ENCODE peak calls at places on chromosomes 12 and 14, in seven cellular contexts. H is gastrocnemius medialis, W is cardiac muscle cell, T is GM10248, V is dorsolateral prefrontal cortex, E is body of pancreas, Z is fibroblast of the aortic adventitia. S is an unnamed sample.

GRCh38 chr14:105034314-105035039 is 13.6 kb upstream of the CDCA4 start:
- DNase-seq in H (no peak), W (no peak), Z (no peak), T (no peak), V (no peak), E (no peak), S (no peak)

GRCh38 chr12:103599274-103599673 is 12.2 kb downstream of the STAB2 start:
- DNase-seq in H (no peak), V (no peak), Z (no peak), T (no peak), E (no peak), W (no peak), S (no peak)

GRCh38 chr12:123035841-123036240 is 55.4 kb downstream of the ARL6IP4 start:
- DNase-seq in T (no peak), E (no peak), V (no peak), W (no peak), H (no peak), Z (no peak), S (no peak)

GRCh38 chr14:104117341-104118005 is 20.9 kb upstream of the KIF26A start:
- DNase-seq in T (no peak), E (no peak), H (no peak), V (no peak), Z (no peak), W (no peak), S (no peak)

GRCh38 chr14:35385042-35385839 is 19.3 kb downstream of the NFKBIA start:
- DNase-seq in W (peak; percentile 91), E (peak; percentile 77), Z (peak; percentile 95), H (peak; percentile 96), V (peak; percentile 89), T (no peak), S (peak; percentile 89)

GRCh38 chr12:13342971-13343370 is 146.4 kb downstream of the EMP1 start:
- DNase-seq in T (no peak), E (no peak), Z (peak; percentile 46), W (no peak), H (no peak), V (no peak), S (peak; percentile 53)

GRCh38 chr12:67077617-67078016 is 191.5 kb upstream of the CAND1 start:
- DNase-seq in W (no peak), E (no peak), H (no peak), V (no peak), Z (peak; percentile 41), T (no peak), S (peak; percentile 3)

GRCh38 chr12:109999649-109999971 is 380 bp downstream of the ANKRD13A start:
- DNase-seq in E (no peak), V (no peak), H (no peak), T (no peak), W (no peak), Z (no peak), S (no peak)

GRCh38 chr12:85794551-85794950 is 41.7 kb downstream of the RASSF9 start:
- DNase-seq in V (no peak), H (no peak), T (no peak), Z (peak; percentile 59), E (no peak), W (peak; percentile 10), S (peak; percentile 52)

GRCh38 chr12:124327362-124328043 is 32.6 kb downstream of the RFLNA start:
- DNase-seq in W (no peak), T (no peak), Z (no peak), E (no peak), H (peak; percentile 69), V (no peak), S (no peak)

GRCh38 chr14:24351517-24351916 is 11.7 kb upstream of the RIPK3 start:
- DNase-seq in H (no peak), W (peak; percentile 63), Z (peak; percentile 61), V (no peak), E (no peak), T (no peak), S (peak; percentile 69)

GRCh38 chr12:1429980-1430379 is 164.4 kb downstream of the FBXL14 start:
- DNase-seq in W (peak; percentile 90), E (peak; percentile 15), V (no peak), H (peak; percentile 13), Z (peak; percentile 79), T (no peak), S (peak; percentile 94)
- TF ChIP-seq CTCF in W (no peak), E (no peak), V (no peak), H (no peak), Z (no peak), T (no peak), S (peak; percentile 26)

DNA sequence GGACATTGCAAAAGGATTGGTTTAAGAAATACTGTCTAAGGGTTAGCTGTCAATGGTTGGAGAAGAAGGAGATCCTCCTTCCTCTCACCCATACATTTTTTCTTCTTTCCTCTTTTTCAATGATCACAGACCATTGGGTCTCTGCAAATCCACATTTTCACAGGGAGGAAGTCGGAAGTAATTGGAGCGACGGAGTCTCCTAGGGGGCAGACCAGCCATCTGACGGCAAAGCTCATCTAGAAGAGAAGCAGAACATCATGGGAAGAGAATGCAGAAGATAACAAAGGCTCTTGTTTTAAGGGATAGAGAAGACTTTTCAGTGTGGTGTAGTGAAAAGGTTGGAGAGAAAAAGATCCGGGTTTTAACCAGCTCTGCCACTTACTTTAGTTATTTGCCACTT is 14.7 kb downstream of the MFAP5 start:
- DNase-seq in W (no peak), V (no peak), Z (no peak), T (no peak), E (no peak), H (no peak), S (no peak)
- TF ChIP-seq CTCF in W (no peak), V (no peak), Z (no peak), T (no peak), E (no peak), H (no peak), S (no peak)

GRCh38 chr12:125403145-125403789 is 338.0 kb downstream of the AACS start:
- DNase-seq in T (peak; percentile 31), V (no peak), H (no peak), E (peak; percentile 6), Z (peak; percentile 51), W (peak; percentile 34), S (peak; percentile 3)
- TF ChIP-seq CTCF in T (peak; percentile 46), V (peak; percentile 58), H (peak; percentile 25), E (peak; percentile 25), Z (peak; percentile 48), W (peak; percentile 41), S (peak; percentile 54)

GRCh38 chr12:43942379-43942778 is 106.5 kb downstream of the TMEM117 start:
- DNase-seq in Z (peak; percentile 10), E (no peak), T (no peak), W (no peak), V (no peak), H (no peak), S (no peak)

DNA sequence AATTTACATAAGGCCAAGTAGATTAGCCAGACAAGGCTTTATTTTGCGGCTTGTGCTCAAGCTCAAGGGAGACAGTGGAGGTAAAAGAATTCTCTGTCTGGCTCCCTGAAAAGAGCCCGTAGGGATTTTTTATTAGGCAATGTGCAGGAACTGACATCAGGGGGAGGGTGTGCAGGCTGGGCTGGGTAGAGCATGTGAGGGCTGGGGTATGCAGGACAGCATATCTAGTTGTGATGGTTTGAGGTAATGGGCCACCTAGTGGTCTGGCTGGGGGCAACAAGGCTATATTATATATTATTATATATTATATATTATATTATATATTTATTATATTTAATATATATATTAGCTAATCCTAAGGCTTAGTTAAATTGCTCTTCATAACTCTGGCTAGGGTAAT is 102.1 kb downstream of the TMEM117 start:
- DNase-seq in W (peak; percentile 22), T (no peak), H (no peak), E (no peak), V (no peak), Z (peak; percentile 16), S (peak; percentile 6)
- TF ChIP-seq CTCF in W (peak; percentile 23), T (no peak), H (no peak), E (no peak), V (no peak), Z (peak; percentile 40), S (peak; percentile 29)

GRCh38 chr12:26121841-26122680 is 2.8 kb downstream of the BHLHE41 start:
- DNase-seq in T (peak; percentile 42), H (no peak), V (no peak), E (peak; percentile 37), Z (peak; percentile 20), W (peak; percentile 42), S (peak; percentile 31)
- TF ChIP-seq CTCF in T (no peak), H (no peak), V (no peak), E (no peak), Z (no peak), W (no peak), S (no peak)

GRCh38 chr12:61654698-61655097 is 605.5 kb upstream of the USP15 start:
- DNase-seq in E (peak; percentile 1), T (no peak), W (no peak), V (no peak), Z (no peak), H (no peak), S (peak; percentile 0)
- TF ChIP-seq CTCF in E (no peak), T (no peak), W (no peak), V (no peak), Z (no peak), H (no peak), S (peak; percentile 22)

GRCh38 chr12:111174283-111175108 is 194.4 kb downstream of the PHETA1 start:
- DNase-seq in T (peak; percentile 44), H (no peak), W (peak; percentile 17), Z (no peak), E (peak; percentile 8), V (no peak), S (no peak)
- TF ChIP-seq CTCF in T (peak; percentile 13), H (no peak), W (peak; percentile 12), Z (peak; percentile 4), E (no peak), V (no peak), S (peak; percentile 26)

DNA sequence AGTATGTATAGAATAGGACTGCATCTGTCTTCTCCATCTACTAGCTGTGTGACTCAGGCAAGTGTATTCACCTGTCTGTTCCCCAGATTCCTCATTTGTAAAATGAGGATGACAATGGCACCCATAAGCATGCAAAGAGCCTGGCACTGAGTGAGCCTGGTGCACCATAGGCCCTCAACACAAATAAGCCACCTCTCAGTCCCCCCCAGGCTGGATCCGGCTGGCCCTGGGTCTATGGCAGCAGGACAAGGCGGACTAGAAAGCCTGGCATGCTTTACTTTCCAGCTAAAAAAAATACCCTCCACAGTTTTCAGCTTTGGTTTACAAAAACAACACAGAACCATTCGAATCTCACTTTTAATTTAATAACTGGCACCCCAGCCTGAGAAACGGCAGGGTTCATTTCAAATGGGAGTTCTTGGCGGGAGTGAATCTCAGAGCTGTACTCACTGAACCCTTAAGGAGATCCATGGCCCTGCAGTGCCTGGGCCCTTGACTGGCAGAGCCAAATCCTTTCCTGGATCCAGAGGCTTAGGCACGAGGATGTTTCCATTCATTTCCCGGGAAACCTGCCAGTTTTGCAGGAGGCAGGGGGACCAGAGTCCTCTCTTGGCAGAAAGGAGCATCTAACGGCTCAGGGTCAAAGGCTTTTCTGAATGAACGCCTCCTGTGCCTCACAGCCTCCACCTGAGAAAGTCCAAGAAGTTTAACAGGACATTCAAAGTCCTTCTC is 17.7 kb downstream of the SYNE3 start:
- DNase-seq in T (no peak), V (no peak), H (no peak), W (peak; percentile 31), E (no peak), Z (peak; percentile 46), S (no peak)
- TF ChIP-seq CTCF in T (no peak), V (no peak), H (no peak), W (no peak), E (no peak), Z (no peak), S (no peak)

GRCh38 chr14:71094722-71095121 is 187.5 kb downstream of the PCNX1 start:
- DNase-seq in Z (no peak), W (peak; percentile 15), H (no peak), T (no peak), E (no peak), V (no peak), S (no peak)

GRCh38 chr14:71086571-71086970 is 179.3 kb downstream of the PCNX1 start:
- DNase-seq in T (no peak), E (no peak), Z (no peak), W (no peak), V (no peak), H (no peak), S (no peak)

GRCh38 chr14:71089974-71090373 is 182.7 kb downstream of the PCNX1 start:
- DNase-seq in E (no peak), T (no peak), Z (peak; percentile 59), H (no peak), W (peak; percentile 30), V (no peak), S (peak; percentile 70)
- TF ChIP-seq CTCF in E (no peak), T (no peak), Z (no peak), H (no peak), W (no peak), V (no peak), S (no peak)

S was measured in AG10803.